ENCODE peak calls at places on chromosomes 7 and 10, in ten cellular contexts. F is natural killer cell; A is fibroblast of the aortic adventitia; R is nephron progenitor cell; H is progenitor cell of endocrine pancreas; D is hepatocyte; O is mammary epithelial cell; L is HFFc6; X is CD4-positive, alpha-beta T cell; S is transverse colon. E is an unnamed sample.

GRCh38 chr10:22318772-22319171 is 2.1 kb upstream of the BMI1 start:
- DNase-seq in F (no peak), A (no peak), R (no peak), H (no peak), D (no peak), O (no peak), L (no peak), X (no peak), S (no peak), E (no peak)

GRCh38 chr10:130196511-130197487 is 60.6 kb downstream of the GLRX3 start:
- DNase-seq in F (no peak), A (no peak), R (no peak), H (no peak), D (no peak), O (no peak), L (no peak), X (no peak), S (no peak), E (no peak)

GRCh38 chr10:1449806-1450205 is 287.5 kb downstream of the ADARB2 start:
- DNase-seq in F (no peak), A (no peak), R (no peak), H (no peak), D (no peak), O (no peak), L (no peak), X (no peak), S (no peak), E (no peak)

GRCh38 chr7:44606341-44607140 is at the start of gene OGDH:
- DNase-seq in F (peak; percentile 99), A (peak; percentile 99), R (peak; percentile 99), H (peak; percentile 98), D (peak; percentile 100), O (peak; percentile 97), L (peak; percentile 97), X (peak; percentile 100), S (peak; percentile 100), E (peak; percentile 100)

GRCh38 chr10:92042541-92042940 is 119.0 kb downstream of the BTAF1 start:
- DNase-seq in F (no peak), A (no peak), R (no peak), H (no peak), D (no peak), O (no peak), L (no peak), X (no peak), S (no peak), E (no peak)

GRCh38 chr10:22849077-22849810 is 78.6 kb upstream of the ARMC3 start:
- DNase-seq in F (no peak), A (peak; percentile 55), R (no peak), H (no peak), D (peak; percentile 36), O (peak; percentile 40), L (peak; percentile 4), X (no peak), S (peak; percentile 58), E (no peak)

GRCh38 chr10:117603726-117604125 is 61.2 kb downstream of the EMX2 start:
- DNase-seq in F (no peak), A (no peak), R (no peak), H (no peak), D (no peak), O (no peak), L (no peak), X (no peak), S (no peak), E (no peak)

GRCh38 chr10:116352125-116352524 is 27.9 kb downstream of the CCDC172 start:
- DNase-seq in F (no peak), A (no peak), R (no peak), H (no peak), D (no peak), O (no peak), L (no peak), X (no peak), S (no peak), E (no peak)

GRCh38 chr10:129744134-129744895 is 219.8 kb downstream of the EBF3 start:
- DNase-seq in F (peak; percentile 9), A (no peak), R (no peak), H (no peak), D (no peak), O (no peak), L (no peak), X (no peak), S (no peak), E (no peak)

GRCh38 chr7:28937593-28937992 is 20.5 kb downstream of the TRIL start:
- DNase-seq in F (no peak), A (no peak), R (no peak), H (no peak), D (no peak), O (no peak), L (no peak), X (no peak), S (no peak), E (no peak)

GRCh38 chr10:6401562-6402348 is 178.3 kb downstream of the PRKCQ start:
- DNase-seq in F (peak; percentile 36), A (peak; percentile 93), R (peak; percentile 63), H (peak; percentile 55), D (peak; percentile 93), O (peak; percentile 82), L (peak; percentile 91), X (peak; percentile 39), S (peak; percentile 73), E (no peak)
- TF ChIP-seq CTCF in F (peak; percentile 63), A (peak; percentile 75), R (peak; percentile 65), H (peak; percentile 79), D (peak; percentile 90), O (peak; percentile 78), L (peak; percentile 82), X (peak; percentile 83), S (peak; percentile 67), E (peak; percentile 57)

GRCh38 chr7:99086944-99087343 is 57.0 kb downstream of the SMURF1 start:
- DNase-seq in F (no peak), A (no peak), R (no peak), H (no peak), D (no peak), O (no peak), L (no peak), X (no peak), S (no peak), E (no peak)

GRCh38 chr7:99092064-99092720 is 51.7 kb downstream of the SMURF1 start:
- DNase-seq in F (no peak), A (no peak), R (no peak), H (no peak), D (no peak), O (no peak), L (no peak), X (no peak), S (no peak), E (no peak)

GRCh38 chr7:99086532-99086931 is 57.4 kb downstream of the SMURF1 start:
- DNase-seq in F (no peak), A (no peak), R (no peak), H (no peak), D (no peak), O (no peak), L (no peak), X (no peak), S (no peak), E (no peak)

GRCh38 chr7:99090811-99091582 is 52.9 kb downstream of the SMURF1 start:
- DNase-seq in F (no peak), A (peak; percentile 43), R (no peak), H (no peak), D (no peak), O (no peak), L (peak; percentile 37), X (no peak), S (no peak), E (no peak)

DNA sequence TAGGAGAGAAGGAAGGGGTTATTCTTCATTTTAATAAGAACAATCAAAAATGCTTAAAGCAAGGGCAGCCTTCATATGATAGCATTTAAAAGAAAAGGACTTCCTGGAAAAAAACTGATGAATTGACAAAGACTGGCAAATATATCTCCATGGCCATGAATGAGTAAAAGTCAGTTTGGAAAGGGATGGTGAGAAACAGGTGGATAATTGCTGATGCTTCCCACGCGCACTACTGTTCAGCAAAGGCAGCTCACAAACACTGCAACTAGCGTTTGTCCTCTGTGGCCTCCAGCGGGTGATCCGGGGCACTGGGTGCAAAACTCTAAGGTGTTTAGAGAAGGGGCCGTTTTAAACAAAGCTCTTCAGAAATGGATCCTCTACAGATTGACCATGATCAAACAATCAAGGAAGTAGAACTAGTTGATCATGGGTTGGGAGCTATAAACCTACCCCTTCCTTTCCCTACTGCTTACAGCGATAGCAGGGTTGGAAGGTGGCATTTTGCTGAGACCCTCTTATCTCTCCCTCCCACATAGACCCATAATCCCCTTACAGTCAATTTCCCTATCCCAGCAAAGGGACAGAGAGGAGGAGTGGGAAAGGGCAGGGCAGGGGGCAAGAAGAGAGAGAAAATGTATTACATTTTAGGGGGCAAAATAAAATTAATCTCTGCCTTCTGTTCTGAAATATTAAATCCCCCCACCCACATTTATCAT is 53.8 kb downstream of the SMURF1 start:
- DNase-seq in F (no peak), A (no peak), R (no peak), H (no peak), D (no peak), O (no peak), L (no peak), X (no peak), S (no peak), E (no peak)
- TF ChIP-seq CTCF in F (no peak), A (no peak), R (no peak), H (no peak), D (no peak), O (no peak), L (no peak), X (no peak), S (no peak), E (no peak)

GRCh38 chr10:77715536-77715935 is 77.9 kb upstream of the KCNMA1 start:
- DNase-seq in F (no peak), A (no peak), R (no peak), H (no peak), D (no peak), O (no peak), L (no peak), X (no peak), S (no peak), E (no peak)

GRCh38 chr10:77713506-77714280 is 76.1 kb upstream of the KCNMA1 start:
- DNase-seq in F (no peak), A (no peak), R (no peak), H (no peak), D (no peak), O (no peak), L (no peak), X (no peak), S (no peak), E (no peak)

GRCh38 chr10:77716943-77717735 is 79.5 kb upstream of the KCNMA1 start:
- DNase-seq in F (no peak), A (peak; percentile 37), R (peak; percentile 14), H (no peak), D (no peak), O (no peak), L (no peak), X (no peak), S (no peak), E (no peak)

GRCh38 chr10:77712207-77712606 is 74.6 kb upstream of the KCNMA1 start:
- DNase-seq in F (no peak), A (no peak), R (no peak), H (no peak), D (no peak), O (no peak), L (no peak), X (no peak), S (no peak), E (no peak)

GRCh38 chr10:77715081-77715480 is 77.5 kb upstream of the KCNMA1 start:
- DNase-seq in F (no peak), A (no peak), R (no peak), H (no peak), D (no peak), O (no peak), L (no peak), X (no peak), S (no peak), E (no peak)
- TF ChIP-seq CTCF in F (no peak), A (no peak), R (no peak), H (peak; percentile 24), D (peak; percentile 23), O (peak; percentile 52), L (peak; percentile 53), X (no peak), S (no peak), E (no peak)

GRCh38 chr10:93716771-93717170 is 14.4 kb upstream of the FRA10AC1 start:
- DNase-seq in F (no peak), A (no peak), R (no peak), H (no peak), D (no peak), O (peak; percentile 51), L (no peak), X (no peak), S (no peak), E (no peak)
- TF ChIP-seq CTCF in F (no peak), A (no peak), R (no peak), H (no peak), D (no peak), O (no peak), L (no peak), X (no peak), S (no peak), E (no peak)

E was measured in activated B cell treated with CpG ODN at 0.5 μM for 24 hours.